ENCODE peak calls at places on chromosome 9, in seven cellular contexts. Z is CD8-positive, alpha-beta memory T cell; K is heart right ventricle; C is osteoblast; M is PC-3; Q is upper lobe of right lung; W is upper lobe of left lung. I is an unnamed sample. For H3K27me3 and H3K36me3, the result is how much of the 10 kb centered on the place peaks cover.

GRCh38 chr9:126916909-126917308 is 2.3 kb downstream of the RALGPS1 start:
- DNase-seq in Z (no peak), Q (no peak), M (no peak), K (no peak), C (peak), W (no peak), I (peak)

GRCh38 chr9:70133253-70134208 is 89.9 kb downstream of the MAMDC2 start:
- DNase-seq in M (no peak), C (no peak), Z (no peak), Q (no peak), K (no peak), W (no peak), I (no peak)

GRCh38 chr9:102124465-102124864 is 386.0 kb upstream of the GRIN3A start:
- DNase-seq in K (peak), C (no peak), W (peak), M (no peak), Q (no peak), Z (no peak), I (peak)

GRCh38 chr9:133476941-133477340 is 2.0 kb downstream of the SLC2A6 start:
- DNase-seq in Z (no peak), W (peak), K (peak), C (no peak), Q (no peak), M (no peak), I (no peak)

GRCh38 chr9:2014696-2015580 is at the start of gene SMARCA2:
- DNase-seq in Q (peak), M (peak), C (peak), W (peak), K (peak), Z (peak), I (peak)

GRCh38 chr9:13513262-13513661 is 233.8 kb upstream of the MPDZ start:
- DNase-seq in W (no peak), K (no peak), M (no peak), C (no peak), Q (no peak), Z (no peak), I (no peak)

GRCh38 chr9:72476617-72477375 is 44.6 kb upstream of the TMC1 start:
- DNase-seq in Q (no peak), Z (peak), M (peak), K (no peak), C (peak), W (no peak), I (peak)

GRCh38 chr9:77420641-77421040 is 227.5 kb downstream of the GNA14 start:
- DNase-seq in C (no peak), Z (no peak), M (no peak), K (no peak), W (no peak), Q (no peak), I (no peak)

GRCh38 chr9:127925959-127926949 is 4.3 kb downstream of the PIP5KL1 start:
- DNase-seq in Q (no peak), Z (no peak), C (no peak), K (no peak), M (no peak), W (no peak), I (no peak)

GRCh38 chr9:18826248-18826647 is 206.8 kb downstream of the SAXO1 start:
- DNase-seq in W (no peak), C (no peak), Q (no peak), Z (no peak), K (no peak), M (no peak), I (no peak)

GRCh38 chr9:132163457-132163875 is 1.6 kb downstream of the NTNG2 start:
- DNase-seq in M (no peak), Q (no peak), W (peak), Z (no peak), K (no peak), C (peak), I (no peak)

GRCh38 chr9:124130277-124131075 is 118.9 kb downstream of the LHX2 start:
- DNase-seq in C (peak), K (no peak), Z (no peak), W (no peak), M (no peak), Q (no peak), I (no peak)

GRCh38 chr9:128911529-128912035 is 9.2 kb upstream of the PHYHD1 start:
- DNase-seq in W (peak), Z (no peak), M (peak), K (peak), Q (peak), C (peak), I (peak)

GRCh38 chr9:136799079-136799853 is 3.1 kb downstream of the CCDC183 start:
- DNase-seq in M (peak), Q (peak), W (peak), K (no peak), C (peak), Z (no peak), I (no peak)

GRCh38 chr9:76658510-76659231 is 105.6 kb upstream of the PCA3 start:
- DNase-seq in C (peak), Q (no peak), Z (no peak), M (peak), K (no peak), W (peak), I (peak)

GRCh38 chr9:136361757-136362449 is 1.6 kb downstream of the DNLZ start:
- DNase-seq in K (no peak), C (no peak), W (peak), Q (no peak), Z (no peak), M (no peak), I (peak)

GRCh38 chr9:131276891-131277672 is 772 bp upstream of the FAM78A start:
- DNase-seq in Q (no peak), Z (peak), M (no peak), W (peak), K (peak), C (peak), I (peak)

GRCh38 chr9:112007575-112008240 is 111.1 kb downstream of the UGCG start:
- DNase-seq in W (no peak), K (no peak), Q (no peak), Z (no peak), M (no peak), C (peak), I (no peak)

GRCh38 chr9:5614985-5615384 is 13.9 kb upstream of the RIC1 start:
- DNase-seq in M (no peak), W (no peak), Z (no peak), K (no peak), Q (no peak), C (no peak), I (peak)

GRCh38 chr9:104009853-104010252 is 84.3 kb upstream of the SMC2 start:
- DNase-seq in Q (no peak), K (no peak), W (no peak), M (no peak), C (no peak), Z (no peak), I (no peak)

GRCh38 chr9:16825971-16826370 is 44.5 kb downstream of the BNC2 start:
- DNase-seq in Q (no peak), Z (no peak), K (no peak), M (peak), W (no peak), C (peak), I (no peak)

GRCh38 chr9:87497080-87497603 is 525 bp upstream of the DAPK1 start:
- DNase-seq in Z (no peak), Q (no peak), C (peak), M (no peak), W (no peak), K (no peak), I (peak)

GRCh38 chr9:135971892-135972291 is 10.7 kb upstream of the UBAC1 start:
- DNase-seq in M (peak), C (no peak), Z (peak), W (peak), K (no peak), Q (peak), I (peak)

GRCh38 chr9:9004844-9005243 is 1205.3 kb upstream of the DMAC1 start:
- DNase-seq in M (no peak), C (no peak), Q (no peak), K (no peak), Z (no peak), W (no peak), I (peak)

GRCh38 chr9:89606049-89606481 is 1.3 kb downstream of the GADD45G start:
- DNase-seq in K (peak), Z (no peak), C (peak), Q (peak), W (peak), M (peak), I (peak)

GRCh38 chr9:134967547-134967930 is 49.8 kb upstream of the FCN1 start:
- DNase-seq in K (no peak), Q (peak), M (no peak), W (peak), C (peak), Z (no peak), I (peak)

GRCh38 chr9:11038956-11039355 is 426.2 kb upstream of the PTPRD start:
- DNase-seq in W (no peak), M (no peak), Q (no peak), C (no peak), Z (no peak), K (no peak), I (no peak)

GRCh38 chr9:109499631-109500120 is 1.6 kb upstream of the PTPN3 start:
- DNase-seq in C (peak), Q (peak), M (peak), W (peak), Z (no peak), K (peak), I (peak)

GRCh38 chr9:132166599-132166998 is 4.7 kb downstream of the NTNG2 start:
- DNase-seq in W (no peak), K (no peak), Q (no peak), M (no peak), Z (no peak), C (no peak), I (peak)

GRCh38 chr9:112819635-112820496 is 69.3 kb downstream of the SNX30 start:
- DNase-seq in K (peak), Z (no peak), W (no peak), M (peak), C (peak), Q (no peak), I (peak)

GRCh38 chr9:130587921-130588320 is 8.5 kb downstream of the FUBP3 start:
- DNase-seq in M (no peak), C (no peak), Q (no peak), W (no peak), Z (no peak), K (no peak), I (no peak)

GRCh38 chr9:133406480-133407307 is 11.1 kb downstream of the REXO4 start:
- DNase-seq in Q (peak), W (peak), M (peak), C (peak), K (peak), Z (peak), I (peak)

GRCh38 chr9:136485049-136485647 is 2.3 kb upstream of the SEC16A start:
- DNase-seq in Z (peak), K (peak), Q (peak), W (no peak), M (peak), C (peak), I (peak)

GRCh38 chr9:125544988-125545651 is 161.9 kb downstream of the MAPKAP1 start:
- DNase-seq in Q (no peak), W (no peak), K (no peak), M (peak), C (peak), Z (no peak), I (no peak)

GRCh38 chr9:137833721-137834613 is 43.6 kb upstream of the CACNA1B start:
- DNase-seq in Z (no peak), Q (no peak), W (peak), M (no peak), C (peak), K (no peak), I (peak)

GRCh38 chr9:36120705-36121104 is 15.8 kb upstream of the GLIPR2 start:
- DNase-seq in C (no peak), M (no peak), Q (no peak), W (no peak), Z (no peak), K (no peak), I (no peak)

GRCh38 chr9:123620258-123620657 is 264.3 kb downstream of the CRB2 start:
- DNase-seq in Z (no peak), W (no peak), K (no peak), C (no peak), M (no peak), Q (no peak), I (no peak)

GRCh38 chr9:82488319-82488701 is 499.7 kb downstream of the SPATA31D1 start:
- DNase-seq in K (no peak), Q (no peak), W (no peak), Z (no peak), C (no peak), M (no peak), I (no peak)

GRCh38 chr9:35907732-35908483 is 1.4 kb upstream of the SPAAR start:
- DNase-seq in Z (no peak), K (peak), Q (peak), W (no peak), C (peak), M (peak), I (peak)

DNA sequence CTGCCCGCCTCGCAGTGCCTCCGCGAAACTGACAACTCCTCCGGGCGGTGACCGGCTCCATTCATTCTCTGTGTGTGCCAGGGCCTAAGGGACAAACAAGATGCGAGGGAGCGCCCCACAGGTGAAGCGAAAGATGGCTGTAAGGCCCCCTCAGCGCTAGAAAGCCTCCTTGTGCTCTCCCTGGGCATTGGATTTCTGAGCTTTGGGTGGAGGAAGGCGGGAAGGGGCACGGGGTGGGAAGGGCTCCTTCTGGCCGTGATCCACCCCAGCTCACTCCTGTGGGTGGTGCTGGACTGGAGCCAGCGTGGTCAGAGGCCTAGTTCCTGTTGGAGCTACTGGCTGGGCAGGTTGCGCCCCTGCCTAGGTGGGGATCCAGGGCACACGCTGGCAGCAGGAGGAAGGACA is 943 bp downstream of the GALNT12 start:
- DNase-seq in Z (no peak), C (no peak), K (no peak), W (peak), M (peak), Q (peak), I (peak)
- H3K4me3 ChIP-seq in Z (peak), C (peak), K (peak), W (no peak), M (peak), Q (peak), I (peak)

GRCh38 chr9:86272221-86272620 is 10.1 kb downstream of the ISCA1 start:
- DNase-seq in Q (no peak), C (no peak), Z (no peak), W (no peak), K (no peak), M (no peak), I (no peak)
- H3K27me3 ChIP-seq in Q (under half), C (under half), Z (under half), W (under half), K (under half), M (under half), I (under half)

GRCh38 chr9:331197-331596 is 116.5 kb downstream of the DOCK8 start:
- DNase-seq in C (no peak), K (no peak), M (no peak), Z (no peak), W (no peak), Q (no peak), I (peak)
- H3K36me3 ChIP-seq in C (under half), K (under half), M (under half), Z (half or more), W (under half), Q (half or more), I (under half)

GRCh38 chr9:114386886-114387677 is 700 bp downstream of the AKNA start:
- DNase-seq in C (peak), M (no peak), W (peak), Z (peak), K (peak), Q (no peak), I (no peak)
- H3K4me3 ChIP-seq in C (peak), M (no peak), W (peak), Z (peak), K (peak), Q (peak), I (peak)